ENCODE peak calls at places on chromosome 19, in seven cellular contexts. N is endothelial cell, X is left ventricle myocardium inferior, D is endodermal cell, T is HCT116, V is neural crest cell, L is brain microvascular endothelial cell. I is an unnamed sample.

GRCh38 chr19:29724102-29724641 is 9.1 kb upstream of the C19orf12 start:
- DNase-seq in T (no peak), D (peak; percentile 77), V (peak; percentile 36), X (no peak), L (no peak), N (peak; percentile 46), I (no peak)

GRCh38 chr19:41784337-41785239 is 11.8 kb upstream of the CEACAM3 start:
- DNase-seq in T (no peak), V (no peak), L (no peak), X (no peak), N (no peak), D (no peak), I (no peak)

GRCh38 chr19:13022859-13023636 is 27.8 kb downstream of the NFIX start:
- DNase-seq in V (no peak), D (peak; percentile 71), X (peak; percentile 87), L (peak; percentile 74), N (no peak), T (no peak), I (no peak)

GRCh38 chr19:2634960-2635359 is 67.5 kb downstream of the GNG7 start:
- DNase-seq in X (no peak), L (no peak), T (no peak), N (no peak), V (no peak), D (no peak), I (no peak)

GRCh38 chr19:21749090-21749489 is 18.3 kb downstream of the ZNF100 start:
- DNase-seq in D (no peak), L (peak; percentile 6), X (no peak), T (no peak), N (no peak), V (no peak), I (no peak)

GRCh38 chr19:7879102-7879770 is 5.0 kb upstream of the PRR36 start:
- DNase-seq in V (no peak), T (no peak), X (no peak), L (no peak), N (no peak), D (peak; percentile 46), I (no peak)

GRCh38 chr19:37505958-37506386 is 767 bp upstream of the ZNF793 start:
- DNase-seq in L (no peak), X (no peak), N (no peak), V (no peak), T (no peak), D (no peak), I (no peak)

GRCh38 chr19:46902402-46902766 is 41.6 kb downstream of the ARHGAP35 start:
- DNase-seq in X (no peak), T (peak; percentile 71), V (no peak), D (peak; percentile 36), N (no peak), L (no peak), I (peak; percentile 72)

GRCh38 chr19:53183146-53183545 is 10.0 kb downstream of the ZNF665 start:
- DNase-seq in T (no peak), X (no peak), D (no peak), N (no peak), V (no peak), L (peak; percentile 88), I (no peak)

GRCh38 chr19:4049432-4049831 is 17.3 kb downstream of the ZBTB7A start:
- DNase-seq in V (no peak), N (no peak), T (no peak), X (peak; percentile 68), D (no peak), L (no peak), I (no peak)

GRCh38 chr19:41871573-41872383 is 5.3 kb upstream of the CD79A start:
- DNase-seq in N (no peak), T (no peak), V (no peak), D (peak; percentile 74), X (peak; percentile 23), L (no peak), I (no peak)

GRCh38 chr19:28289294-28290063 is 923.5 kb downstream of the UQCRFS1 start:
- DNase-seq in D (peak; percentile 66), N (no peak), X (no peak), T (no peak), L (no peak), V (no peak), I (no peak)

GRCh38 chr19:3375221-3376088 is 9.1 kb downstream of the NFIC start:
- DNase-seq in L (no peak), N (no peak), T (no peak), V (no peak), D (peak; percentile 27), X (peak; percentile 87), I (no peak)

GRCh38 chr19:51372649-51373504 is at the start of gene NKG7:
- DNase-seq in V (no peak), T (no peak), X (no peak), D (no peak), N (no peak), L (no peak), I (no peak)

GRCh38 chr19:45439569-45440258 is 16.0 kb upstream of the ERCC1 start:
- DNase-seq in L (peak; percentile 77), X (peak; percentile 90), D (peak; percentile 87), V (peak; percentile 81), T (no peak), N (peak; percentile 84), I (peak; percentile 92)

GRCh38 chr19:17370026-17370587 is 7.0 kb downstream of the PLVAP start:
- DNase-seq in V (no peak), L (no peak), X (no peak), D (no peak), T (no peak), N (no peak), I (no peak)

GRCh38 chr19:42567567-42567966 is 27.2 kb downstream of the CEACAM8 start:
- DNase-seq in T (no peak), X (no peak), N (no peak), L (no peak), D (no peak), V (no peak), I (no peak)

GRCh38 chr19:5031231-5032100 is 62.6 kb downstream of the KDM4B start:
- DNase-seq in V (peak; percentile 98), D (peak; percentile 98), L (peak; percentile 70), X (peak; percentile 84), T (no peak), N (peak; percentile 97), I (peak; percentile 88)

GRCh38 chr19:8046569-8047165 is 5.9 kb upstream of the CCL25 start:
- DNase-seq in N (no peak), X (no peak), D (no peak), L (no peak), T (no peak), V (no peak), I (no peak)

GRCh38 chr19:8988204-8988603 is 22.0 kb downstream of the MUC16 start:
- DNase-seq in D (peak; percentile 67), L (no peak), X (no peak), T (peak; percentile 13), V (no peak), N (no peak), I (no peak)

GRCh38 chr19:54158812-54159351 is 639 bp downstream of the LENG1 start:
- DNase-seq in L (no peak), T (no peak), N (no peak), D (no peak), X (no peak), V (no peak), I (no peak)

GRCh38 chr19:55549500-55550320 is 4.4 kb upstream of the SBK3 start:
- DNase-seq in D (peak; percentile 83), V (peak; percentile 16), L (peak; percentile 71), N (peak; percentile 56), X (no peak), T (peak; percentile 34), I (peak; percentile 56)

GRCh38 chr19:7789447-7789846 is 26.4 kb downstream of the CLEC4M start:
- DNase-seq in V (no peak), X (no peak), N (no peak), D (peak; percentile 89), T (no peak), L (no peak), I (no peak)

GRCh38 chr19:21677696-21678418 is 89.5 kb downstream of the ZNF100 start:
- DNase-seq in D (no peak), T (no peak), L (no peak), N (no peak), X (peak; percentile 25), V (no peak), I (no peak)

GRCh38 chr19:4278460-4278901 is 585 bp upstream of the SHD start:
- DNase-seq in T (no peak), L (no peak), V (no peak), X (no peak), N (no peak), D (no peak), I (no peak)

GRCh38 chr19:45469835-45470146 is 2.0 kb downstream of the FOSB start:
- DNase-seq in L (no peak), D (no peak), X (no peak), N (no peak), T (no peak), V (no peak), I (no peak)

GRCh38 chr19:50148528-50148927 is 14.6 kb downstream of the IZUMO2 start:
- DNase-seq in V (no peak), T (no peak), D (no peak), N (no peak), L (no peak), X (no peak), I (no peak)
- TF ChIP-seq CTCF in V (no peak), T (no peak), D (no peak), N (no peak), L (no peak), X (no peak), I (no peak)

GRCh38 chr19:34459614-34460013 is 21.9 kb upstream of the WTIP start:
- DNase-seq in L (no peak), D (no peak), X (no peak), T (no peak), V (no peak), N (no peak), I (peak; percentile 69)
- TF ChIP-seq CTCF in L (no peak), D (no peak), X (no peak), T (no peak), V (no peak), N (no peak), I (no peak)

GRCh38 chr19:35986664-35987570 is 8.1 kb upstream of the SDHAF1 start:
- DNase-seq in V (no peak), X (peak; percentile 50), N (peak; percentile 38), L (no peak), T (no peak), D (peak; percentile 87), I (peak; percentile 49)

GRCh38 chr19:35987571-35987896 is 7.5 kb upstream of the SDHAF1 start:
- DNase-seq in T (no peak), V (no peak), N (no peak), L (no peak), X (no peak), D (no peak), I (no peak)

GRCh38 chr19:35988824-35989223 is 6.2 kb upstream of the SDHAF1 start:
- DNase-seq in X (no peak), N (no peak), L (no peak), D (no peak), V (no peak), T (no peak), I (no peak)

GRCh38 chr19:35983177-35983576 is 11.8 kb upstream of the SDHAF1 start:
- DNase-seq in T (no peak), D (no peak), N (no peak), V (no peak), L (no peak), X (no peak), I (no peak)

GRCh38 chr19:35986111-35986510 is 8.9 kb upstream of the SDHAF1 start:
- DNase-seq in N (no peak), V (no peak), X (no peak), L (no peak), T (no peak), D (no peak), I (no peak)
- TF ChIP-seq CTCF in N (no peak), V (no peak), X (no peak), L (no peak), T (no peak), D (no peak), I (no peak)

GRCh38 chr19:49422407-49423277 is 599 bp downstream of the PTH2 start:
- DNase-seq in L (no peak), X (peak; percentile 38), D (peak; percentile 93), T (no peak), N (peak; percentile 75), V (peak; percentile 56), I (peak; percentile 31)
- TF ChIP-seq CTCF in L (peak; percentile 32), X (peak; percentile 63), D (peak; percentile 79), T (no peak), N (peak; percentile 76), V (peak; percentile 54), I (no peak)

I was measured in Calu3.